ENCODE peak calls at places on chromosomes 1 and 21, in eight cellular contexts. G is substantia nigra, Z is GM23248, X is ELR, V is germinal center, P is NCI-H1694, H is Daoy, F is ACHN. D is an unnamed sample.

GRCh38 chr1:234602334-234603220 is 7.4 kb downstream of the IRF2BP2 start:
- DNase-seq in G (no peak), Z (peak; percentile 98), X (peak; percentile 98), V (peak; percentile 29), P (peak; percentile 74), H (peak; percentile 90), F (peak; percentile 96), D (peak; percentile 95)

GRCh38 chr21:30193201-30193600 is 22.7 kb downstream of the CLDN8 start:
- DNase-seq in G (no peak), Z (no peak), X (no peak), V (no peak), P (no peak), H (no peak), F (no peak), D (no peak)

GRCh38 chr1:244863491-244864252 is 671 bp downstream of the HNRNPU start:
- DNase-seq in G (peak; percentile 47), Z (no peak), X (no peak), V (no peak), P (no peak), H (no peak), F (no peak), D (no peak)

GRCh38 chr1:54001620-54002019 is 16.4 kb downstream of the LDLRAD1 start:
- DNase-seq in G (no peak), Z (no peak), X (no peak), V (no peak), P (no peak), H (no peak), F (no peak), D (no peak)

GRCh38 chr21:15848632-15849031 is 118.8 kb downstream of the USP25 start:
- DNase-seq in G (no peak), Z (peak; percentile 56), X (peak; percentile 77), V (no peak), P (no peak), H (peak; percentile 39), F (no peak), D (peak; percentile 7)

GRCh38 chr1:83828456-83828855 is 170.5 kb downstream of the TTLL7 start:
- DNase-seq in G (no peak), Z (no peak), X (no peak), V (no peak), P (no peak), H (no peak), F (no peak), D (no peak)

GRCh38 chr1:168585937-168586336 is 9.5 kb downstream of the XCL1 start:
- DNase-seq in G (no peak), Z (no peak), X (no peak), V (no peak), P (no peak), H (no peak), F (no peak), D (no peak)

GRCh38 chr21:40102682-40103081 is 235.4 kb downstream of the PCP4 start:
- DNase-seq in G (no peak), Z (no peak), X (no peak), V (no peak), P (no peak), H (no peak), F (no peak), D (no peak)

GRCh38 chr1:61079898-61080336 is 2.4 kb upstream of the NFIA start:
- DNase-seq in G (peak; percentile 62), Z (peak; percentile 83), X (peak; percentile 74), V (no peak), P (peak; percentile 52), H (peak; percentile 80), F (peak; percentile 79), D (peak; percentile 79)

GRCh38 chr1:229694053-229694693 is 68.1 kb downstream of the URB2 start:
- DNase-seq in G (no peak), Z (peak; percentile 92), X (peak; percentile 34), V (no peak), P (peak; percentile 97), H (peak; percentile 96), F (peak; percentile 28), D (no peak)

GRCh38 chr1:208252126-208252853 is 8.1 kb upstream of the PLXNA2 start:
- DNase-seq in G (no peak), Z (peak; percentile 17), X (peak; percentile 68), V (no peak), P (no peak), H (peak; percentile 35), F (peak; percentile 59), D (peak; percentile 50)

GRCh38 chr1:8970870-8971337 is 25.2 kb downstream of the CA6 start:
- DNase-seq in G (no peak), Z (no peak), X (no peak), V (no peak), P (no peak), H (no peak), F (no peak), D (no peak)

GRCh38 chr1:228000836-228001563 is 5.8 kb upstream of the WNT3A start:
- DNase-seq in G (no peak), Z (no peak), X (no peak), V (no peak), P (no peak), H (no peak), F (no peak), D (no peak)

GRCh38 chr1:107464827-107465226 is 324.0 kb downstream of the NTNG1 start:
- DNase-seq in G (no peak), Z (peak; percentile 4), X (peak; percentile 4), V (no peak), P (no peak), H (no peak), F (peak; percentile 9), D (peak; percentile 15)

GRCh38 chr1:11563560-11564069 is 84.7 kb downstream of the DISP3 start:
- DNase-seq in G (no peak), Z (peak; percentile 36), X (no peak), V (peak; percentile 54), P (no peak), H (peak; percentile 69), F (no peak), D (no peak)

GRCh38 chr1:154736840-154737239 is 128.9 kb upstream of the ADAR start:
- DNase-seq in G (no peak), Z (peak; percentile 94), X (peak; percentile 74), V (no peak), P (no peak), H (peak; percentile 91), F (no peak), D (peak; percentile 37)

GRCh38 chr1:27598902-27599528 is 4.9 kb downstream of the AHDC1 start:
- DNase-seq in G (no peak), Z (peak; percentile 91), X (peak; percentile 73), V (no peak), P (no peak), H (peak; percentile 81), F (peak; percentile 34), D (no peak)

GRCh38 chr21:44950351-44950750 is 10.5 kb downstream of the SLX9 start:
- DNase-seq in G (no peak), Z (no peak), X (no peak), V (no peak), P (no peak), H (no peak), F (no peak), D (no peak)

D was measured in A549.